ENCODE peak calls at places on chromosome 19, in four cellular contexts. One of them, this sample, is unnamed.

GRCh38 chr19:29260477-29261317 is 47.7 kb upstream of the UQCRFS1 start:
- DNase-seq in lower leg skin: peak
- DNase-seq in RWPE2: no peak
- DNase-seq in IMR-90: peak
- DNase-seq in this sample: no peak

GRCh38 chr19:46901701-46902401 is 41.1 kb downstream of the ARHGAP35 start:
- DNase-seq in lower leg skin: no peak
- DNase-seq in IMR-90: peak
- DNase-seq in RWPE2: no peak
- DNase-seq in this sample: no peak

GRCh38 chr19:46416077-46416709 is 2.8 kb upstream of the CCDC8 start:
- DNase-seq in IMR-90: peak
- DNase-seq in lower leg skin: no peak
- DNase-seq in RWPE2: peak
- DNase-seq in this sample: peak

GRCh38 chr19:10305139-10305806 is 4.3 kb downstream of the ZGLP1 start:
- DNase-seq in lower leg skin: no peak
- DNase-seq in IMR-90: peak
- DNase-seq in RWPE2: peak
- DNase-seq in this sample: peak

GRCh38 chr19:15454371-15454800 is 4.6 kb upstream of the WIZ start:
- DNase-seq in RWPE2: peak
- DNase-seq in IMR-90: no peak
- DNase-seq in lower leg skin: no peak
- DNase-seq in this sample: no peak

GRCh38 chr19:29045708-29046107 is 167.2 kb downstream of the UQCRFS1 start:
- DNase-seq in RWPE2: no peak
- DNase-seq in IMR-90: no peak
- DNase-seq in lower leg skin: no peak
- DNase-seq in this sample: no peak

GRCh38 chr19:40267601-40267997 is 17.5 kb downstream of the AKT2 start:
- DNase-seq in IMR-90: no peak
- DNase-seq in RWPE2: no peak
- DNase-seq in lower leg skin: no peak
- DNase-seq in this sample: no peak

GRCh38 chr19:58181902-58182576 is 822 bp upstream of the ZNF274 start:
- DNase-seq in IMR-90: no peak
- DNase-seq in lower leg skin: no peak
- DNase-seq in RWPE2: no peak
- DNase-seq in this sample: peak

GRCh38 chr19:29854033-29854432 is 42.2 kb downstream of the CCNE1 start:
- DNase-seq in lower leg skin: no peak
- DNase-seq in RWPE2: no peak
- DNase-seq in IMR-90: no peak
- DNase-seq in this sample: no peak

GRCh38 chr19:39430675-39431593 is 4.8 kb downstream of the RPS16 start:
- DNase-seq in IMR-90: peak
- DNase-seq in lower leg skin: peak
- DNase-seq in RWPE2: no peak
- DNase-seq in this sample: peak

GRCh38 chr19:2048959-2049740 is 1.9 kb downstream of the MKNK2 start:
- DNase-seq in RWPE2: no peak
- DNase-seq in lower leg skin: no peak
- DNase-seq in IMR-90: no peak
- DNase-seq in this sample: no peak

GRCh38 chr19:19642506-19643157 is 825 bp downstream of the GMIP start:
- DNase-seq in IMR-90: no peak
- DNase-seq in RWPE2: no peak
- DNase-seq in lower leg skin: no peak
- DNase-seq in this sample: no peak

GRCh38 chr19:17090501-17091074 is 15.0 kb downstream of the MYO9B start:
- DNase-seq in lower leg skin: peak
- DNase-seq in IMR-90: peak
- DNase-seq in RWPE2: no peak
- DNase-seq in this sample: no peak

GRCh38 chr19:6421075-6422014 is 3.3 kb downstream of the KHSRP start:
- DNase-seq in lower leg skin: no peak
- DNase-seq in RWPE2: no peak
- DNase-seq in IMR-90: no peak
- DNase-seq in this sample: no peak

GRCh38 chr19:1261512-1261862 is 7.6 kb upstream of the CIRBP start:
- DNase-seq in RWPE2: no peak
- DNase-seq in IMR-90: no peak
- DNase-seq in lower leg skin: peak
- DNase-seq in this sample: no peak

GRCh38 chr19:41265376-41266153 is 1.4 kb downstream of the HNRNPUL1 start:
- DNase-seq in lower leg skin: no peak
- DNase-seq in RWPE2: no peak
- DNase-seq in IMR-90: peak
- DNase-seq in this sample: no peak

GRCh38 chr19:15488489-15489226 is 9.4 kb upstream of the PGLYRP2 start:
- DNase-seq in lower leg skin: no peak
- DNase-seq in IMR-90: no peak
- DNase-seq in RWPE2: no peak
- DNase-seq in this sample: no peak

GRCh38 chr19:32373614-32374295 is 28.3 kb downstream of the ZNF507 start:
- DNase-seq in IMR-90: peak
- DNase-seq in lower leg skin: no peak
- DNase-seq in RWPE2: peak
- DNase-seq in this sample: peak

GRCh38 chr19:19406878-19407639 is 1.6 kb downstream of the GATAD2A start:
- DNase-seq in IMR-90: peak
- DNase-seq in RWPE2: no peak
- DNase-seq in lower leg skin: no peak
- DNase-seq in this sample: peak

GRCh38 chr19:8305798-8306197 is 2.4 kb downstream of the CD320 start:
- DNase-seq in RWPE2: peak
- DNase-seq in IMR-90: no peak
- DNase-seq in lower leg skin: peak
- DNase-seq in this sample: peak

GRCh38 chr19:55698256-55698655 is 23.2 kb downstream of the EPN1 start:
- DNase-seq in RWPE2: no peak
- DNase-seq in IMR-90: no peak
- DNase-seq in lower leg skin: peak
- DNase-seq in this sample: no peak

GRCh38 chr19:45440873-45441654 is 17.3 kb upstream of the ERCC1 start:
- DNase-seq in lower leg skin: no peak
- DNase-seq in RWPE2: no peak
- DNase-seq in IMR-90: peak
- DNase-seq in this sample: peak

DNA sequence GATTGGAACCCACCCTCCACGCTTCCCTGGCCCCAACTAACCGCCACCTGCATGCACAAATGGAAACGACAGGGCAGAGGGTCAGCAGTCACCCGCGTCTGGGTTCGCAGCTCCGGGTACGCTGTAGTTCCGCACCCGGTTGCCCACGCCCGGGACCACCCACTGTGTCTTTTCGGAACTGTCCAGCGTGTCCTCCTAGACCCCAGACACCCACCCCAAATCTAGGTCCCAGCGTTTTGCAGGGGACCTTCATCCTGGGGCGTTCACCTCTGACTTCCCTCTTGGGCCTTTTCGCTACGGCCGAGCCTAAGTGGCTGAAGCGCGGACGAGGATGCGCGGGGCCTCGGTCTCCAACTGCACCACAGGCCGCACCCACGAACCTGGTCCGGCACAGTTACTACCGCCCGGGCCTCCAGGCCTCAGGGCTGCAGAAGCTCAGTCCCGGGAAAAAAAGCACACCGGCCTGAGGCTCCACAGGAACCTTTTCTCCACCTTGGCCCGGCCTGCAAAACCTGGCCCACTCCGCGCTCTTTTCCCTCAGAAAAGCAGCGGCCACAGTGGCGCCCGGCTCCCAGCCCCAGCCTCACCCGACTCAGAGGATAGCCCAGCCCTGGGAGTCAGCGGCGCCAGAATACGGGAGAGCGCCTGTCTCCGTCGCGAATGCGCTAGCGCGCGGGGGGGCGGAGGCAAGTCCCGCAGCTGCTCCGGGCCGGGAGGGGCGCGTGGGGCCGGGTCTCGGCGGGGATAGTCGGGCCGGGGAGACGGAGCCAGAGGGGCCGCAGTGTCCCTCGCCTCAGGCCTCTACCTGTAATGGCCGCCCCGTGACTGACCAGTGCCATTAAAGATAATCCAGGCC is at the start of gene ZFP30:
- DNase-seq in RWPE2: peak
- DNase-seq in lower leg skin: peak
- DNase-seq in IMR-90: peak
- DNase-seq in this sample: peak
- TF ChIP-seq CTCF in RWPE2: no peak
- TF ChIP-seq CTCF in lower leg skin: no peak
- TF ChIP-seq CTCF in IMR-90: no peak
- TF ChIP-seq CTCF in this sample: no peak

DNA sequence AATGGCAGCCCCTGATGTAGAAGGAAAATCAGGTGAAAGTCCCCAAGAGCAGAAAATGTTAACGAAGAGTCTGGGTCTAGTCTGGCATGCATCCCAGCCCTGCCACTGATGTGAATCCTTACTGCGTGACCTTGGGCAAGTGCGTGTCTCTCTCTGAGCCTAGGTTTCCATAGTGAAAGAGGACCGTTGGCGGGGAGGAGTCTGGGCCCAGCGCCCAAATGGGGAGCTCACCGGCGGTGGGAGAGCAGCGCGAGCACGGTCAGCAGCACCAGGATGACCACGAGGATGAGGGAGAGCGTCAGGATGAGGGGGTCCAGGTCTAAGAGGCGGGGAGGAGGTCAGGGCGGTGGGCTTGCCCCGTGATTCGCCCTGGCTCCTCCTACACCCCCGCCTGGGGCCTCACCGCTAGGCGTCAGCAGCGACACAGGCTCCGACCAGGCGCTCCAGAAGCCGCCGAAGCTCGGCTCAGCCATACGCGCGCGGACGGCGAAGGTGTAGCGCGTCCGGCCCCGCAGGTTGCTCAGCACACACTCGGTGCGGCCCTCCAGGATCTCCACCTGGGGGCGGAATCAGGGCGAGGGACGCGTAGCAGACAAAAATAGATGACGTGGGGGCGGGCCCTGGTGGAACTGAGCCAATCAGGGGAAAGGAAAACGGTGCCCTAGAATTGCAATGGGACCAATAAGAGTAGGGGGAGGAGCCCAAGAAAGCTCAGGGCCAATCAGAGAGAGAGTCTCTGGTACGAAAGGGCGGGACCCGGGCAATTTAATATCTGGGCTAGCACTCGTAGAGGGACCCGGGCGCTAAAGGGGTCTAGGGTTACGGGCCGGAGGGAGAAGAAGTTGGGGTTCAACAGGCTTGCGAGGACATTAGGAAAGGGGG is 3.2 kb downstream of the EPOR start:
- DNase-seq in lower leg skin: peak
- DNase-seq in IMR-90: peak
- DNase-seq in RWPE2: peak
- DNase-seq in this sample: peak
- TF ChIP-seq CTCF in lower leg skin: no peak
- TF ChIP-seq CTCF in IMR-90: peak
- TF ChIP-seq CTCF in RWPE2: peak
- TF ChIP-seq CTCF in this sample: peak

DNA sequence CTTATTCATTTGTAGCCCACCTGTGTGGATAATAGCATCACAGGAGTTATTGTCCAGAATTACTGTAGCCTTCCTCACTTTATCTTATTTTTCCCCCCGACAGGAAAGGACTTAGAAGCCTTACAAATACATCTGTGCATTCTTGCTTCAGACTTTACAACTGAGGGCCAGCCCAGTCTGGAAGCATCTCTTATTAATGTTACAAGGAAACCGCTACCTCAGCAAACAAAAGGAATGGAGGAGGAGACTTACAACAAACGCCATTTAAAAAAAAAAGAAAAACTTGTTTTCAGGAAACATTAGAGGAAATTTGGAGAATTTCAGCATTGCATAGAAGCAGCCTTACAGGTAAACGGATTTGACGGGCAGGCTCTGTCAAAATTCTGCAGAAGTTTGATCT is 45.2 kb downstream of the GARRE1 start:
- DNase-seq in RWPE2: no peak
- DNase-seq in lower leg skin: no peak
- DNase-seq in IMR-90: no peak
- DNase-seq in this sample: no peak
- TF ChIP-seq CTCF in RWPE2: no peak
- TF ChIP-seq CTCF in lower leg skin: no peak
- TF ChIP-seq CTCF in IMR-90: no peak
- TF ChIP-seq CTCF in this sample: no peak

GRCh38 chr19:12802267-12803106 is 618 bp downstream of the THSD8 start:
- DNase-seq in IMR-90: no peak
- DNase-seq in lower leg skin: no peak
- DNase-seq in RWPE2: no peak
- DNase-seq in this sample: no peak

GRCh38 chr19:12800344-12800732 is 1.3 kb downstream of the PRDX2 start:
- DNase-seq in IMR-90: no peak
- DNase-seq in lower leg skin: no peak
- DNase-seq in RWPE2: no peak
- DNase-seq in this sample: no peak

GRCh38 chr19:12801466-12802266 is at the start of the genes PRDX2 and THSD8:
- DNase-seq in RWPE2: peak
- DNase-seq in lower leg skin: peak
- DNase-seq in IMR-90: peak
- DNase-seq in this sample: no peak

GRCh38 chr19:12799723-12800343 is 1.8 kb downstream of the PRDX2 start:
- DNase-seq in lower leg skin: no peak
- DNase-seq in IMR-90: no peak
- DNase-seq in RWPE2: no peak
- DNase-seq in this sample: no peak

DNA sequence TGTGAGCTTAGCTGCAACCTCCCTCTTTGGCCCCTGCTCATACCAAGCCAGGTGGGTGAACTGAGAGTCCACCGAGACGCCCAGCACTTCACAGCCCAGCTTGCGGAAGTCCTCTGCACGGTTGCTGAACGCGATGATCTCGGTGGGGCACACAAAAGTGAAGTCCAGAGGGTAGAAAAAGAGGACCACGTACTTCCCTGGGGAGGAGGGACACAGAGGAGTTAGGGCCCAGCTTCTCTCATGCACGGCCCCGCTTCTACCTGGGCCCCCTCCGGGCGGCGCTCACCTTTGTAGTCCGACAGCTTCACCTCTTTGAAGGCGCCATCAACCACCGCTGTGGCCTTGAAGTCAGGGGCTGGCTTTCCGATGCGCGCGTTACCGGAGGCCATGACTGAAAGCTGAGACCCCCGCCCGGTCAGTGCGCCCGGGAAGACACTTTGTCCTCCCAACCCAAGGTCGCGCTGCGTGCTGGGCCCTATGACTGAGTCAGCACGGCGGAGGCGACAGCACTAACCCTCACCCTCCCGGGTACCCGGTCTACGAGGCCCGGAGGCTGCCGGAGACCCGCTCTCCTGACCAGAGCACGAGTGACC is 631 bp downstream of the PRDX2 start:
- DNase-seq in lower leg skin: peak
- DNase-seq in IMR-90: no peak
- DNase-seq in RWPE2: no peak
- DNase-seq in this sample: no peak
- TF ChIP-seq CTCF in lower leg skin: no peak
- TF ChIP-seq CTCF in IMR-90: no peak
- TF ChIP-seq CTCF in RWPE2: no peak
- TF ChIP-seq CTCF in this sample: no peak

This sample was measured in HFFc6.